ENCODE peak calls at places on chromosome 11, in ten cellular contexts. One of them, this sample, is unnamed.
A peak's percentile ranks its signal among the peaks of the same experiment; 100 is the strongest.

GRCh38 chr11:86141645-86142569 is 73.0 kb upstream of the PICALM start:
- ATAC-seq in activated T-cell treated with anti-CD3 and anti-CD28 coated beads, Interleukin-2, amount 50 U/mL, for 4 hours: no peak
- ATAC-seq in Right ventricle myocardium superior: peak; percentile 25
- ATAC-seq in CD4-positive, CD25-positive, alpha-beta regulatory T cell: no peak
- ATAC-seq in GM23338: no peak
- ATAC-seq in lower lobe of right lung: peak; percentile 42
- ATAC-seq in mucosa of descending colon: no peak
- ATAC-seq in foreskin keratinocyte: no peak
- ATAC-seq in GM12878: no peak
- ATAC-seq in IMR-90: peak; percentile 56
- ATAC-seq in this sample: peak; percentile 39

GRCh38 chr11:125569913-125570621 is 790 bp downstream of the EI24 start:
- ATAC-seq in activated T-cell treated with anti-CD3 and anti-CD28 coated beads, Interleukin-2, amount 50 U/mL, for 4 hours: peak; percentile 35
- ATAC-seq in Right ventricle myocardium superior: no peak
- ATAC-seq in CD4-positive, CD25-positive, alpha-beta regulatory T cell: no peak
- ATAC-seq in GM23338: no peak
- ATAC-seq in lower lobe of right lung: no peak
- ATAC-seq in mucosa of descending colon: no peak
- ATAC-seq in foreskin keratinocyte: peak; percentile 44
- ATAC-seq in GM12878: peak; percentile 60
- ATAC-seq in IMR-90: no peak
- ATAC-seq in this sample: peak; percentile 81

GRCh38 chr11:101430236-101430635 is 153.6 kb downstream of the TRPC6 start:
- ATAC-seq in activated T-cell treated with anti-CD3 and anti-CD28 coated beads, Interleukin-2, amount 50 U/mL, for 4 hours: no peak
- ATAC-seq in Right ventricle myocardium superior: no peak
- ATAC-seq in CD4-positive, CD25-positive, alpha-beta regulatory T cell: no peak
- ATAC-seq in GM23338: no peak
- ATAC-seq in lower lobe of right lung: no peak
- ATAC-seq in mucosa of descending colon: peak; percentile 32
- ATAC-seq in foreskin keratinocyte: no peak
- ATAC-seq in GM12878: no peak
- ATAC-seq in IMR-90: no peak
- ATAC-seq in this sample: no peak

GRCh38 chr11:131867457-131868257 is 497.2 kb downstream of the NTM start:
- ATAC-seq in activated T-cell treated with anti-CD3 and anti-CD28 coated beads, Interleukin-2, amount 50 U/mL, for 4 hours: no peak
- ATAC-seq in Right ventricle myocardium superior: peak; percentile 88
- ATAC-seq in CD4-positive, CD25-positive, alpha-beta regulatory T cell: no peak
- ATAC-seq in GM23338: peak; percentile 79
- ATAC-seq in lower lobe of right lung: peak; percentile 66
- ATAC-seq in mucosa of descending colon: peak; percentile 27
- ATAC-seq in foreskin keratinocyte: peak; percentile 82
- ATAC-seq in GM12878: peak; percentile 96
- ATAC-seq in IMR-90: peak; percentile 98
- ATAC-seq in this sample: no peak

GRCh38 chr11:30329150-30329940 is 6.4 kb downstream of the ARL14EP start:
- ATAC-seq in activated T-cell treated with anti-CD3 and anti-CD28 coated beads, Interleukin-2, amount 50 U/mL, for 4 hours: peak; percentile 85
- ATAC-seq in Right ventricle myocardium superior: no peak
- ATAC-seq in CD4-positive, CD25-positive, alpha-beta regulatory T cell: no peak
- ATAC-seq in GM23338: no peak
- ATAC-seq in lower lobe of right lung: no peak
- ATAC-seq in mucosa of descending colon: no peak
- ATAC-seq in foreskin keratinocyte: peak; percentile 77
- ATAC-seq in GM12878: peak; percentile 30
- ATAC-seq in IMR-90: no peak
- ATAC-seq in this sample: peak; percentile 81

GRCh38 chr11:116413861-116414260 is 358.9 kb downstream of the BUD13 start:
- ATAC-seq in activated T-cell treated with anti-CD3 and anti-CD28 coated beads, Interleukin-2, amount 50 U/mL, for 4 hours: no peak
- ATAC-seq in Right ventricle myocardium superior: no peak
- ATAC-seq in CD4-positive, CD25-positive, alpha-beta regulatory T cell: no peak
- ATAC-seq in GM23338: no peak
- ATAC-seq in lower lobe of right lung: no peak
- ATAC-seq in mucosa of descending colon: no peak
- ATAC-seq in foreskin keratinocyte: no peak
- ATAC-seq in GM12878: no peak
- ATAC-seq in IMR-90: no peak
- ATAC-seq in this sample: no peak

GRCh38 chr11:88043149-88043548 is 132.1 kb downstream of the RAB38 start:
- ATAC-seq in activated T-cell treated with anti-CD3 and anti-CD28 coated beads, Interleukin-2, amount 50 U/mL, for 4 hours: no peak
- ATAC-seq in Right ventricle myocardium superior: no peak
- ATAC-seq in CD4-positive, CD25-positive, alpha-beta regulatory T cell: no peak
- ATAC-seq in GM23338: no peak
- ATAC-seq in lower lobe of right lung: no peak
- ATAC-seq in mucosa of descending colon: no peak
- ATAC-seq in foreskin keratinocyte: no peak
- ATAC-seq in GM12878: no peak
- ATAC-seq in IMR-90: no peak
- ATAC-seq in this sample: no peak

GRCh38 chr11:72406536-72407507 is 27.5 kb downstream of the CLPB start:
- ATAC-seq in activated T-cell treated with anti-CD3 and anti-CD28 coated beads, Interleukin-2, amount 50 U/mL, for 4 hours: no peak
- ATAC-seq in Right ventricle myocardium superior: no peak
- ATAC-seq in CD4-positive, CD25-positive, alpha-beta regulatory T cell: no peak
- ATAC-seq in GM23338: no peak
- ATAC-seq in lower lobe of right lung: no peak
- ATAC-seq in mucosa of descending colon: no peak
- ATAC-seq in foreskin keratinocyte: no peak
- ATAC-seq in GM12878: no peak
- ATAC-seq in IMR-90: no peak
- ATAC-seq in this sample: no peak

GRCh38 chr11:117468888-117469287 is 141.2 kb downstream of the CEP164 start:
- ATAC-seq in activated T-cell treated with anti-CD3 and anti-CD28 coated beads, Interleukin-2, amount 50 U/mL, for 4 hours: no peak
- ATAC-seq in Right ventricle myocardium superior: no peak
- ATAC-seq in CD4-positive, CD25-positive, alpha-beta regulatory T cell: no peak
- ATAC-seq in GM23338: peak; percentile 77
- ATAC-seq in lower lobe of right lung: no peak
- ATAC-seq in mucosa of descending colon: no peak
- ATAC-seq in foreskin keratinocyte: peak; percentile 16
- ATAC-seq in GM12878: peak; percentile 72
- ATAC-seq in IMR-90: no peak
- ATAC-seq in this sample: peak; percentile 24

GRCh38 chr11:38182126-38182907 is 1584.3 kb upstream of the RAG2 start:
- ATAC-seq in activated T-cell treated with anti-CD3 and anti-CD28 coated beads, Interleukin-2, amount 50 U/mL, for 4 hours: no peak
- ATAC-seq in Right ventricle myocardium superior: peak; percentile 77
- ATAC-seq in CD4-positive, CD25-positive, alpha-beta regulatory T cell: no peak
- ATAC-seq in GM23338: no peak
- ATAC-seq in lower lobe of right lung: peak; percentile 16
- ATAC-seq in mucosa of descending colon: no peak
- ATAC-seq in foreskin keratinocyte: no peak
- ATAC-seq in GM12878: no peak
- ATAC-seq in IMR-90: no peak
- ATAC-seq in this sample: no peak

GRCh38 chr11:68342459-68343158 is 30.2 kb downstream of the LRP5 start:
- ATAC-seq in activated T-cell treated with anti-CD3 and anti-CD28 coated beads, Interleukin-2, amount 50 U/mL, for 4 hours: no peak
- ATAC-seq in Right ventricle myocardium superior: no peak
- ATAC-seq in CD4-positive, CD25-positive, alpha-beta regulatory T cell: no peak
- ATAC-seq in GM23338: peak; percentile 74
- ATAC-seq in lower lobe of right lung: peak; percentile 84
- ATAC-seq in mucosa of descending colon: peak; percentile 25
- ATAC-seq in foreskin keratinocyte: peak; percentile 48
- ATAC-seq in GM12878: no peak
- ATAC-seq in IMR-90: peak; percentile 3
- ATAC-seq in this sample: no peak

GRCh38 chr11:128244896-128245295 is 342.5 kb downstream of the ETS1 start:
- ATAC-seq in activated T-cell treated with anti-CD3 and anti-CD28 coated beads, Interleukin-2, amount 50 U/mL, for 4 hours: no peak
- ATAC-seq in Right ventricle myocardium superior: no peak
- ATAC-seq in CD4-positive, CD25-positive, alpha-beta regulatory T cell: no peak
- ATAC-seq in GM23338: no peak
- ATAC-seq in lower lobe of right lung: no peak
- ATAC-seq in mucosa of descending colon: no peak
- ATAC-seq in foreskin keratinocyte: peak; percentile 19
- ATAC-seq in GM12878: no peak
- ATAC-seq in IMR-90: no peak
- ATAC-seq in this sample: no peak

GRCh38 chr11:12271826-12272366 is 105.5 kb upstream of the PARVA start:
- ATAC-seq in activated T-cell treated with anti-CD3 and anti-CD28 coated beads, Interleukin-2, amount 50 U/mL, for 4 hours: no peak
- ATAC-seq in Right ventricle myocardium superior: no peak
- ATAC-seq in CD4-positive, CD25-positive, alpha-beta regulatory T cell: no peak
- ATAC-seq in GM23338: no peak
- ATAC-seq in lower lobe of right lung: no peak
- ATAC-seq in mucosa of descending colon: no peak
- ATAC-seq in foreskin keratinocyte: no peak
- ATAC-seq in GM12878: no peak
- ATAC-seq in IMR-90: no peak
- ATAC-seq in this sample: no peak

GRCh38 chr11:67668191-67668551 is 6.3 kb downstream of the ALDH3B2 start:
- ATAC-seq in activated T-cell treated with anti-CD3 and anti-CD28 coated beads, Interleukin-2, amount 50 U/mL, for 4 hours: no peak
- ATAC-seq in Right ventricle myocardium superior: no peak
- ATAC-seq in CD4-positive, CD25-positive, alpha-beta regulatory T cell: no peak
- ATAC-seq in GM23338: no peak
- ATAC-seq in lower lobe of right lung: no peak
- ATAC-seq in mucosa of descending colon: no peak
- ATAC-seq in foreskin keratinocyte: no peak
- ATAC-seq in GM12878: no peak
- ATAC-seq in IMR-90: no peak
- ATAC-seq in this sample: no peak

GRCh38 chr11:17014774-17015638 is 792 bp upstream of the PLEKHA7 start:
- ATAC-seq in activated T-cell treated with anti-CD3 and anti-CD28 coated beads, Interleukin-2, amount 50 U/mL, for 4 hours: peak; percentile 46
- ATAC-seq in Right ventricle myocardium superior: peak; percentile 25
- ATAC-seq in CD4-positive, CD25-positive, alpha-beta regulatory T cell: no peak
- ATAC-seq in GM23338: peak; percentile 49
- ATAC-seq in lower lobe of right lung: peak; percentile 13
- ATAC-seq in mucosa of descending colon: peak; percentile 65
- ATAC-seq in foreskin keratinocyte: peak; percentile 50
- ATAC-seq in GM12878: peak; percentile 38
- ATAC-seq in IMR-90: no peak
- ATAC-seq in this sample: peak; percentile 48

GRCh38 chr11:1845095-1845429 is 6.3 kb downstream of the TNNI2 start:
- ATAC-seq in activated T-cell treated with anti-CD3 and anti-CD28 coated beads, Interleukin-2, amount 50 U/mL, for 4 hours: peak; percentile 15
- ATAC-seq in Right ventricle myocardium superior: no peak
- ATAC-seq in CD4-positive, CD25-positive, alpha-beta regulatory T cell: no peak
- ATAC-seq in GM23338: no peak
- ATAC-seq in lower lobe of right lung: no peak
- ATAC-seq in mucosa of descending colon: no peak
- ATAC-seq in foreskin keratinocyte: no peak
- ATAC-seq in GM12878: no peak
- ATAC-seq in IMR-90: no peak
- ATAC-seq in this sample: no peak

GRCh38 chr11:16963316-16963876 is 50.8 kb downstream of the PLEKHA7 start:
- ATAC-seq in activated T-cell treated with anti-CD3 and anti-CD28 coated beads, Interleukin-2, amount 50 U/mL, for 4 hours: no peak
- ATAC-seq in Right ventricle myocardium superior: no peak
- ATAC-seq in CD4-positive, CD25-positive, alpha-beta regulatory T cell: no peak
- ATAC-seq in GM23338: no peak
- ATAC-seq in lower lobe of right lung: no peak
- ATAC-seq in mucosa of descending colon: no peak
- ATAC-seq in foreskin keratinocyte: no peak
- ATAC-seq in GM12878: no peak
- ATAC-seq in IMR-90: no peak
- ATAC-seq in this sample: no peak

GRCh38 chr11:12007230-12007593 is 1.2 kb downstream of the DKK3 start:
- ATAC-seq in activated T-cell treated with anti-CD3 and anti-CD28 coated beads, Interleukin-2, amount 50 U/mL, for 4 hours: no peak
- ATAC-seq in Right ventricle myocardium superior: no peak
- ATAC-seq in CD4-positive, CD25-positive, alpha-beta regulatory T cell: no peak
- ATAC-seq in GM23338: peak; percentile 13
- ATAC-seq in lower lobe of right lung: no peak
- ATAC-seq in mucosa of descending colon: no peak
- ATAC-seq in foreskin keratinocyte: peak; percentile 16
- ATAC-seq in GM12878: no peak
- ATAC-seq in IMR-90: no peak
- ATAC-seq in this sample: no peak

GRCh38 chr11:130666781-130667251 is 218.4 kb downstream of the ADAMTS15 start:
- ATAC-seq in activated T-cell treated with anti-CD3 and anti-CD28 coated beads, Interleukin-2, amount 50 U/mL, for 4 hours: no peak
- ATAC-seq in Right ventricle myocardium superior: peak; percentile 26
- ATAC-seq in CD4-positive, CD25-positive, alpha-beta regulatory T cell: no peak
- ATAC-seq in GM23338: no peak
- ATAC-seq in lower lobe of right lung: peak; percentile 24
- ATAC-seq in mucosa of descending colon: no peak
- ATAC-seq in foreskin keratinocyte: no peak
- ATAC-seq in GM12878: no peak
- ATAC-seq in IMR-90: peak; percentile 86
- ATAC-seq in this sample: no peak

GRCh38 chr11:8604078-8604723 is 10.2 kb upstream of the STK33 start:
- ATAC-seq in activated T-cell treated with anti-CD3 and anti-CD28 coated beads, Interleukin-2, amount 50 U/mL, for 4 hours: peak; percentile 69
- ATAC-seq in Right ventricle myocardium superior: peak; percentile 81
- ATAC-seq in CD4-positive, CD25-positive, alpha-beta regulatory T cell: peak; percentile 37
- ATAC-seq in GM23338: peak; percentile 97
- ATAC-seq in lower lobe of right lung: peak; percentile 92
- ATAC-seq in mucosa of descending colon: peak; percentile 89
- ATAC-seq in foreskin keratinocyte: peak; percentile 95
- ATAC-seq in GM12878: peak; percentile 99
- ATAC-seq in IMR-90: peak; percentile 93
- ATAC-seq in this sample: peak; percentile 56

GRCh38 chr11:130089669-130090063 is 20.0 kb downstream of the APLP2 start:
- ATAC-seq in activated T-cell treated with anti-CD3 and anti-CD28 coated beads, Interleukin-2, amount 50 U/mL, for 4 hours: no peak
- ATAC-seq in Right ventricle myocardium superior: peak; percentile 48
- ATAC-seq in CD4-positive, CD25-positive, alpha-beta regulatory T cell: no peak
- ATAC-seq in GM23338: no peak
- ATAC-seq in lower lobe of right lung: no peak
- ATAC-seq in mucosa of descending colon: no peak
- ATAC-seq in foreskin keratinocyte: no peak
- ATAC-seq in GM12878: no peak
- ATAC-seq in IMR-90: no peak
- ATAC-seq in this sample: no peak

GRCh38 chr11:132943737-132944556 is 588.4 kb downstream of the OPCML start:
- ATAC-seq in activated T-cell treated with anti-CD3 and anti-CD28 coated beads, Interleukin-2, amount 50 U/mL, for 4 hours: no peak
- ATAC-seq in Right ventricle myocardium superior: no peak
- ATAC-seq in CD4-positive, CD25-positive, alpha-beta regulatory T cell: no peak
- ATAC-seq in GM23338: peak; percentile 39
- ATAC-seq in lower lobe of right lung: no peak
- ATAC-seq in mucosa of descending colon: no peak
- ATAC-seq in foreskin keratinocyte: peak; percentile 52
- ATAC-seq in GM12878: no peak
- ATAC-seq in IMR-90: peak; percentile 69
- ATAC-seq in this sample: no peak

GRCh38 chr11:114160884-114161283 is 101.4 kb downstream of the ZBTB16 start:
- ATAC-seq in activated T-cell treated with anti-CD3 and anti-CD28 coated beads, Interleukin-2, amount 50 U/mL, for 4 hours: no peak
- ATAC-seq in Right ventricle myocardium superior: peak; percentile 7
- ATAC-seq in CD4-positive, CD25-positive, alpha-beta regulatory T cell: no peak
- ATAC-seq in GM23338: no peak
- ATAC-seq in lower lobe of right lung: no peak
- ATAC-seq in mucosa of descending colon: no peak
- ATAC-seq in foreskin keratinocyte: peak; percentile 27
- ATAC-seq in GM12878: no peak
- ATAC-seq in IMR-90: no peak
- ATAC-seq in this sample: peak; percentile 68

GRCh38 chr11:5986885-5987284 is at the start of gene OR52L1:
- ATAC-seq in activated T-cell treated with anti-CD3 and anti-CD28 coated beads, Interleukin-2, amount 50 U/mL, for 4 hours: no peak
- ATAC-seq in Right ventricle myocardium superior: no peak
- ATAC-seq in CD4-positive, CD25-positive, alpha-beta regulatory T cell: no peak
- ATAC-seq in GM23338: no peak
- ATAC-seq in lower lobe of right lung: no peak
- ATAC-seq in mucosa of descending colon: no peak
- ATAC-seq in foreskin keratinocyte: no peak
- ATAC-seq in GM12878: no peak
- ATAC-seq in IMR-90: no peak
- ATAC-seq in this sample: no peak

GRCh38 chr11:110509485-110509884 is 79.7 kb downstream of the FDX1 start:
- ATAC-seq in activated T-cell treated with anti-CD3 and anti-CD28 coated beads, Interleukin-2, amount 50 U/mL, for 4 hours: no peak
- ATAC-seq in Right ventricle myocardium superior: no peak
- ATAC-seq in CD4-positive, CD25-positive, alpha-beta regulatory T cell: no peak
- ATAC-seq in GM23338: no peak
- ATAC-seq in lower lobe of right lung: no peak
- ATAC-seq in mucosa of descending colon: no peak
- ATAC-seq in foreskin keratinocyte: no peak
- ATAC-seq in GM12878: no peak
- ATAC-seq in IMR-90: no peak
- ATAC-seq in this sample: no peak

GRCh38 chr11:68315581-68315920 is 3.2 kb downstream of the LRP5 start:
- ATAC-seq in activated T-cell treated with anti-CD3 and anti-CD28 coated beads, Interleukin-2, amount 50 U/mL, for 4 hours: no peak
- ATAC-seq in Right ventricle myocardium superior: no peak
- ATAC-seq in CD4-positive, CD25-positive, alpha-beta regulatory T cell: no peak
- ATAC-seq in GM23338: no peak
- ATAC-seq in lower lobe of right lung: no peak
- ATAC-seq in mucosa of descending colon: peak; percentile 42
- ATAC-seq in foreskin keratinocyte: no peak
- ATAC-seq in GM12878: no peak
- ATAC-seq in IMR-90: no peak
- ATAC-seq in this sample: no peak

GRCh38 chr11:134474070-134474860 is 62.2 kb upstream of the B3GAT1 start:
- ATAC-seq in activated T-cell treated with anti-CD3 and anti-CD28 coated beads, Interleukin-2, amount 50 U/mL, for 4 hours: no peak
- ATAC-seq in Right ventricle myocardium superior: no peak
- ATAC-seq in CD4-positive, CD25-positive, alpha-beta regulatory T cell: no peak
- ATAC-seq in GM23338: no peak
- ATAC-seq in lower lobe of right lung: no peak
- ATAC-seq in mucosa of descending colon: no peak
- ATAC-seq in foreskin keratinocyte: no peak
- ATAC-seq in GM12878: no peak
- ATAC-seq in IMR-90: no peak
- ATAC-seq in this sample: no peak

GRCh38 chr11:131025421-131026126 is 109.3 kb upstream of the SNX19 start:
- ATAC-seq in activated T-cell treated with anti-CD3 and anti-CD28 coated beads, Interleukin-2, amount 50 U/mL, for 4 hours: no peak
- ATAC-seq in Right ventricle myocardium superior: peak; percentile 88
- ATAC-seq in CD4-positive, CD25-positive, alpha-beta regulatory T cell: no peak
- ATAC-seq in GM23338: no peak
- ATAC-seq in lower lobe of right lung: no peak
- ATAC-seq in mucosa of descending colon: no peak
- ATAC-seq in foreskin keratinocyte: no peak
- ATAC-seq in GM12878: peak; percentile 69
- ATAC-seq in IMR-90: no peak
- ATAC-seq in this sample: no peak